ENCODE peak calls at places on chromosomes 2 and 18, in four cellular contexts. L is upper lobe of left lung, P is AG09309, T is RWPE1. G is an unnamed sample.

GRCh38 chr2:231102772-231103171 is 22.1 kb downstream of the HTR2B start:
- DNase-seq in L (no peak), P (no peak), T (no peak), G (no peak)

GRCh38 chr2:176129013-176129796 is at the start of gene HOXD8:
- DNase-seq in L (no peak), P (no peak), T (no peak), G (peak; percentile 81)

GRCh38 chr2:31563273-31563839 is 17.4 kb downstream of the SRD5A2 start:
- DNase-seq in L (no peak), P (no peak), T (peak; percentile 43), G (no peak)

GRCh38 chr2:227932403-227932802 is 61.0 kb downstream of the DAW1 start:
- DNase-seq in L (no peak), P (no peak), T (no peak), G (no peak)

GRCh38 chr2:33441235-33441810 is 35.1 kb upstream of the RASGRP3 start:
- DNase-seq in L (peak; percentile 39), P (peak; percentile 51), T (peak; percentile 51), G (no peak)

GRCh38 chr2:88099798-88100488 is 27.9 kb downstream of the FABP1 start:
- DNase-seq in L (no peak), P (no peak), T (peak; percentile 36), G (no peak)

GRCh38 chr18:27942706-27943105 is 234.2 kb downstream of the CDH2 start:
- DNase-seq in L (no peak), P (no peak), T (no peak), G (no peak)

GRCh38 chr2:231887756-231888155 is 38.4 kb downstream of the NPPC start:
- DNase-seq in L (no peak), P (no peak), T (no peak), G (no peak)

GRCh38 chr2:88416016-88416663 is 36.4 kb downstream of the FOXI3 start:
- DNase-seq in L (no peak), P (no peak), T (no peak), G (no peak)

GRCh38 chr2:218802595-218802994 is 20.6 kb downstream of the CYP27A1 start:
- DNase-seq in L (no peak), P (no peak), T (no peak), G (no peak)

GRCh38 chr2:98534761-98535160 is 73.6 kb downstream of the COA5 start:
- DNase-seq in L (no peak), P (no peak), T (no peak), G (no peak)

GRCh38 chr18:9287037-9287436 is 47.5 kb upstream of the TWSG1 start:
- DNase-seq in L (no peak), P (no peak), T (peak; percentile 21), G (no peak)

GRCh38 chr18:26549486-26550435 is 1.4 kb upstream of the KCTD1 start:
- DNase-seq in L (peak; percentile 67), P (peak; percentile 21), T (peak; percentile 57), G (peak; percentile 75)

GRCh38 chr2:69154031-69154430 is 141.1 kb downstream of the ANTXR1 start:
- DNase-seq in L (no peak), P (peak; percentile 80), T (no peak), G (no peak)

GRCh38 chr18:24000613-24001490 is 13.7 kb upstream of the TTC39C start:
- DNase-seq in L (no peak), P (no peak), T (no peak), G (no peak)

GRCh38 chr2:974054-974453 is 23.4 kb downstream of the SNTG2 start:
- DNase-seq in L (no peak), P (no peak), T (no peak), G (no peak)

GRCh38 chr2:152523091-152523490 is 188.1 kb downstream of the FMNL2 start:
- DNase-seq in L (no peak), P (no peak), T (no peak), G (no peak)

GRCh38 chr2:182550234-182550633 is 123.4 kb upstream of the PDE1A start:
- DNase-seq in L (no peak), P (no peak), T (no peak), G (no peak)

GRCh38 chr2:165469417-165469816 is at the start of gene CSRNP3:
- DNase-seq in L (peak; percentile 70), P (peak; percentile 59), T (peak; percentile 67), G (peak; percentile 70)

GRCh38 chr2:99834426-99834825 is 308.0 kb downstream of the AFF3 start:
- DNase-seq in L (no peak), P (no peak), T (no peak), G (no peak)

GRCh38 chr18:7605705-7606104 is 38.6 kb downstream of the PTPRM start:
- DNase-seq in L (no peak), P (no peak), T (no peak), G (no peak)

GRCh38 chr2:144596074-144596871 is 76.4 kb upstream of the ZEB2 start:
- DNase-seq in L (peak; percentile 26), P (no peak), T (peak; percentile 42), G (no peak)

GRCh38 chr18:74571895-74572680 is 25.6 kb upstream of the ZNF407 start:
- DNase-seq in L (no peak), P (no peak), T (no peak), G (no peak)

GRCh38 chr18:56650056-56650455 is 1.1 kb upstream of the WDR7 start:
- DNase-seq in L (no peak), P (no peak), T (no peak), G (no peak)

GRCh38 chr2:63049291-63050185 is 1.1 kb upstream of the OTX1 start:
- DNase-seq in L (no peak), P (no peak), T (no peak), G (no peak)

DNA sequence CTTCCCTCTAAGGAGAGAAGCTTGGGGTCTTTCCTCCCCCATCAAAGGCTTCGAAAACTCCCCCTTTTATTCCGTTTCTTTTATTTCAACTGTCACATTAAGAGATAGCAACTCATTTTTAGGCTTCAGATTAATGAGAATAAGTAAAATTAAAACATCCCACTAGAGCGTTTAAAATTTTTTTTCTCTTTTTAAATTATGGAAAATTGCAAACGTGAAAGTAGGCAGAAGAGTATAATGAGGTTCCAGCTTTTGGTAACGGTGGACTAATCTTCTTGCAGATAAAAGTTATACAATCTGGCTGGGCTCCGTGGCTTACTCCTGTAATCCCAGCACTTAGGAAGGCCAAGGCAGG is 21.9 kb upstream of the RMP24 start:
- DNase-seq in L (no peak), P (no peak), T (no peak), G (no peak)
- TF ChIP-seq CTCF in L (no peak), P (no peak), T (peak; percentile 41), G (peak; percentile 39)

GRCh38 chr2:4995466-4995865 is 696.7 kb upstream of the SOX11 start:
- DNase-seq in L (no peak), P (no peak), T (no peak), G (no peak)

DNA sequence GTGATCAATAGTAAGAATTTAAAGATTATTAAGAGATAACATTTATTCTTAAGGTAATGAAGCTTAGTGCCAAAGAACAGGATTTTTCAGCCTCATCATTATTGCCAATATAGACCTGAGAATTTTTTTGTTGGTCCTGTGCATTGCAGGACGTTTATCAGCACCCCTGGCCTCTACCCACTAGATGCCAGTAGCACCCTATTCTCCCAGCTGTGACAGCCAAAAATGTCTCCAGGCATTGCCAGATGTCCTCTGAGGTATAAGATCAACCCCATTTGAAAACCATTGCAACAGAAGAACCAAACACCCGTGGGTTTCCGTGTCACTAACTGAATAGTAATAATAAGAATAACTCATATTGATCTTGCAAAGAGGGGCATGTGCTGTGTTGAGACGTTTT is 700.0 kb upstream of the SOX11 start:
- DNase-seq in L (no peak), P (no peak), T (no peak), G (no peak)
- TF ChIP-seq CTCF in L (no peak), P (no peak), T (no peak), G (peak; percentile 47)

DNA sequence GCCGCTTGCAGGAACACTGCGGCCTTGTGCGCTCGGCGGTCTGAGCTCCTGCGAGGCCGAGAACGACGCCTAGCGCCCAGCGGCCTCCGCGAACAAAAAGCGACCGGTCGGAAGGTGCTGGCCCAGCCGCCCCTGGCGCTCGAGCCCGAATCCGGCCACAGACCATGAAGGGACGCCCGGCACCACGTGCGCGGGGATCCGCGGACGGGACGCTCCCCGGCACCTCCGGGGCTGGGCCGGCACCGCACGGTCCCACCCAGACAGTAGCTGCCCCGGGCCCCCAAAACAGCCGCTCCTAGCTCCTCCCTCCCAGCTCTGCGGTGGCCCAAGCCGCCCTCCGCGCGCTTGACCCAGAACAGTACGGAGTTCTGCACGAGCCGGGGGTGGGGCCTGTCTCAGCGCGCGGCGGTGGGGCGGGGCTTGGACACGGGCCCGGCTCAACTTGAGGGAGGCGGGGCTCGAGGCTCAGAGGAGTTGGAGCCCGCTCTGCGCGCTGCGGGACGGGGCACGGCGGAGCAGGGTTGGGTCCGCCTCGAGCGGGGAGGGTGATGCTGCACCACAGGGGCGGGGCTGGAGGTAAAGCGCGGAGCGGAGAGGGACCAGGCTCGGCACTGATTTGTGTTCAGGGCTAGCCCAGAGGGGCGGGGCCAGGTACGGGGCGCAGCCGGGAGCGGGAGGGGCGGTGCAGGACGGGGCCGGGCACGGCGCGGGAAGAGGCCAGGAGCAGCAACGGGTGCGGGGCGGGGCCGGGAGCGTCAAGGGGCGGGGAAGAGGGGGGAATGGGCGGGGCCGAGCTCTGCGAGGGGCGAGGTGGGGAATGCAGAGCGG is 538 bp upstream of the IMPA2 start:
- DNase-seq in L (peak; percentile 100), P (peak; percentile 86), T (peak; percentile 99), G (peak; percentile 100)
- TF ChIP-seq CTCF in L (no peak), P (no peak), T (no peak), G (no peak)

DNA sequence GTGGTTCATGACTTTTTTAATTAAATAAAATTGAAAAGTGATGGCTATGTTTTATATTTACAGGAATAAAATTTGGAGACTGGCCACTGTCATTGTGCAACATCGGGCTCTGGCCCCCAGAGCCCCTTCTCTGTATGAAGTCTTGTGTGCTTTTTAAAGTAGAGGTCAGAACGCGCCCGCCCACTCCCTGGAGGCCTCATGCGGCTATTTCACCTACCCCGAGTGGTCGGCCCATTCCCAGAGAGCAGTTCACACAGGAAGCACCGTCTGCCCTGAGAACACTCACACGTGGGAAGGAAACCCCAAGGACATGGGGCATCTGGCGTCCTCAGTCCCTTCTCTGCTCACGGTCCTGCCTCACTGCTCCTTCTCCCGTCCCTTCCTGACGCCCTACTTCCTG is 296.9 kb upstream of the SALL3 start:
- DNase-seq in L (no peak), P (no peak), T (no peak), G (no peak)
- TF ChIP-seq CTCF in L (no peak), P (no peak), T (no peak), G (no peak)

DNA sequence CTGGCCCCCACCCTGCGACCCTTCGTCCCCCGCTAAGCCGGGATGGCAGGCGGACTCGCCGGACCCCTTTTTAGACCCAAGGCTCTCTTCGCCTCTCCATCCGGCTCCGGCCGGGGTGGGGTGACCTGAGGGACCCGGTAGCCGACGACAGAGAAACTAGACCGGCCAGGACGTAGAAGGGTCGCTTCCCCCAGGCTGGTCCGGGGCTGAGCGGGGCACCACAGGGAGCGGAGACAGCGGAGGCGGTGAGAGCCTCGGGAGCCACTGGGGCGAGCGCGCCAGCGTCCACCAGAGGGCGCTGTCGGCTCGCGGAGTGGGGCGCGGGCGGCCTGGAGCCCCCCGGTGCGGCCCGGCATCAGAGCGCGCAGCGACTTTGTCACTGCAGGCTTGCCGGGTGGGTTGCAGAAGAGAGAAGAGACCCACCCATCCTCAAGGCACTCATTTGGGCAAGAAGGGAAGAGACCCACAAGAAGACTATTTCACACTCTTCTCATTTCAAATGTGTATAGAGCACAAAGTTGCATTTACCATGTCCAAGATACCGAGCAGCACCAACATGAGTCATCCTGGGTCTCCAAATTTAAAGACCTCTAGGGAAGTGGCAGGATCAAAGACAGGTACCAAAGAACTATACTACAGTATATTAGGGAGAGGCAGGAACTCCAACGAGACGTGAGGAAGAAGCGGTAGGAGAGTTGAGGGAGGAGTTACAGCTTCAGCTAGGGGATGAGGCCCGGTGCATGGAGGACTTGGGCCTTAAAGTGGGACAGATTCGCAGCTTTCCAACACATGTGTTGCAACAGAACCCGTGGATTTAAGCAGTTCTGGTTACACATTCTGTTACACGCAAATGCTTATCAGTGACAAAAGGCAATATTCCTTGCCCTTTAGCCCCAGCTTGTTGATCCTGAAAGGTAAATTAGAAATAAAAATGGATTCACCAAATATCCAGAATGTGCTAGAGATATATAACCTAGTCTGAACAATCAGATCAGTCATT is 7.6 kb upstream of the PRKCE start:
- DNase-seq in L (peak; percentile 79), P (no peak), T (peak; percentile 80), G (peak; percentile 85)
- TF ChIP-seq CTCF in L (peak; percentile 100), P (peak; percentile 64), T (peak; percentile 93), G (peak; percentile 99)

G was measured in type B pancreatic cell.